ENCODE peak calls at places on chromosomes 2 and 18, in four cellular contexts. One of them, this sample, is unnamed.

GRCh38 chr2:224449212-224450147 is 47.6 kb upstream of the FAM124B start:
- DNase-seq in HepG2: peak; percentile 44
- DNase-seq in H1: no peak
- DNase-seq in A549: peak; percentile 41
- DNase-seq in this sample: peak; percentile 14

GRCh38 chr2:150586858-150587257 is 99.4 kb upstream of the RND3 start:
- DNase-seq in HepG2: peak; percentile 15
- DNase-seq in A549: peak; percentile 83
- DNase-seq in H1: no peak
- DNase-seq in this sample: no peak

GRCh38 chr2:85786865-85787264 is 33.1 kb downstream of the ATOH8 start:
- DNase-seq in HepG2: no peak
- DNase-seq in H1: no peak
- DNase-seq in A549: no peak
- DNase-seq in this sample: no peak

GRCh38 chr2:71689393-71689792 is 236.0 kb downstream of the DYSF start:
- DNase-seq in A549: no peak
- DNase-seq in HepG2: no peak
- DNase-seq in H1: no peak
- DNase-seq in this sample: no peak

GRCh38 chr2:53188846-53189245 is 578.8 kb upstream of the CHAC2 start:
- DNase-seq in H1: no peak
- DNase-seq in HepG2: no peak
- DNase-seq in A549: no peak
- DNase-seq in this sample: no peak

GRCh38 chr2:237691908-237692600 is 64.7 kb downstream of the LRRFIP1 start:
- DNase-seq in HepG2: peak; percentile 69
- DNase-seq in H1: peak; percentile 65
- DNase-seq in A549: peak; percentile 93
- DNase-seq in this sample: peak; percentile 90

GRCh38 chr18:79732721-79733025 is 53.1 kb downstream of the CTDP1 start:
- DNase-seq in H1: no peak
- DNase-seq in HepG2: no peak
- DNase-seq in A549: peak; percentile 9
- DNase-seq in this sample: no peak

GRCh38 chr2:131413148-131413747 is 49.3 kb upstream of the RAB6D start:
- DNase-seq in A549: peak; percentile 53
- DNase-seq in HepG2: peak; percentile 61
- DNase-seq in H1: no peak
- DNase-seq in this sample: peak; percentile 71

GRCh38 chr2:156385242-156385641 is 50.9 kb upstream of the GPD2 start:
- DNase-seq in A549: no peak
- DNase-seq in HepG2: no peak
- DNase-seq in H1: no peak
- DNase-seq in this sample: peak; percentile 32

GRCh38 chr2:70712916-70713315 is 55.1 kb downstream of the ADD2 start:
- DNase-seq in HepG2: no peak
- DNase-seq in A549: no peak
- DNase-seq in H1: no peak
- DNase-seq in this sample: no peak

GRCh38 chr2:162092656-162093556 is 18.9 kb upstream of the DPP4 start:
- DNase-seq in HepG2: no peak
- DNase-seq in H1: no peak
- DNase-seq in A549: peak; percentile 20
- DNase-seq in this sample: no peak

GRCh38 chr2:118667964-118668363 is 179.5 kb downstream of the EN1 start:
- DNase-seq in HepG2: no peak
- DNase-seq in H1: no peak
- DNase-seq in A549: peak; percentile 8
- DNase-seq in this sample: no peak

GRCh38 chr2:100936070-100936741 is 65.9 kb upstream of the RPL31 start:
- DNase-seq in HepG2: no peak
- DNase-seq in A549: no peak
- DNase-seq in H1: no peak
- DNase-seq in this sample: no peak

GRCh38 chr2:128750328-128751165 is 431.9 kb upstream of the HS6ST1 start:
- DNase-seq in HepG2: no peak
- DNase-seq in A549: no peak
- DNase-seq in H1: no peak
- DNase-seq in this sample: no peak

GRCh38 chr2:239344857-239345216 is 56.0 kb downstream of the HDAC4 start:
- DNase-seq in HepG2: no peak
- DNase-seq in H1: no peak
- DNase-seq in A549: no peak
- DNase-seq in this sample: no peak

GRCh38 chr2:120740765-120741513 is 5.3 kb downstream of the GLI2 start:
- DNase-seq in H1: no peak
- DNase-seq in A549: peak; percentile 60
- DNase-seq in HepG2: no peak
- DNase-seq in this sample: no peak

GRCh38 chr18:79199691-79200374 is 130.6 kb downstream of the ATP9B start:
- DNase-seq in A549: no peak
- DNase-seq in H1: no peak
- DNase-seq in HepG2: no peak
- DNase-seq in this sample: no peak

GRCh38 chr2:120283649-120284048 is 31.0 kb downstream of the RALB start:
- DNase-seq in A549: peak; percentile 18
- DNase-seq in H1: no peak
- DNase-seq in HepG2: peak; percentile 65
- DNase-seq in this sample: no peak

GRCh38 chr18:48441405-48441881 is 32.3 kb upstream of the ZBTB7C start:
- DNase-seq in HepG2: no peak
- DNase-seq in H1: no peak
- DNase-seq in A549: no peak
- DNase-seq in this sample: no peak

GRCh38 chr2:128237081-128237534 is 81.6 kb downstream of the HS6ST1 start:
- DNase-seq in H1: no peak
- DNase-seq in A549: no peak
- DNase-seq in HepG2: no peak
- DNase-seq in this sample: peak; percentile 62

GRCh38 chr2:109558076-109558882 is 55.5 kb downstream of the SEPTIN10 start:
- DNase-seq in HepG2: peak; percentile 96
- DNase-seq in A549: peak; percentile 87
- DNase-seq in H1: no peak
- DNase-seq in this sample: no peak

GRCh38 chr2:226310081-226310625 is 489.5 kb downstream of the IRS1 start:
- DNase-seq in HepG2: no peak
- DNase-seq in A549: no peak
- DNase-seq in H1: no peak
- DNase-seq in this sample: no peak

GRCh38 chr18:61581578-61582204 is 248.5 kb downstream of the CDH20 start:
- DNase-seq in HepG2: peak; percentile 14
- DNase-seq in A549: peak; percentile 35
- DNase-seq in H1: peak; percentile 71
- DNase-seq in this sample: peak; percentile 76

GRCh38 chr2:195498839-195499490 is 158.1 kb upstream of the SLC39A10 start:
- DNase-seq in H1: no peak
- DNase-seq in A549: no peak
- DNase-seq in HepG2: no peak
- DNase-seq in this sample: no peak

GRCh38 chr2:64987001-64987962 is 1.9 kb upstream of the SLC1A4 start:
- DNase-seq in HepG2: peak; percentile 75
- DNase-seq in H1: no peak
- DNase-seq in A549: no peak
- DNase-seq in this sample: peak; percentile 48

GRCh38 chr2:176729706-176730569 is 460.7 kb downstream of the MTX2 start:
- DNase-seq in A549: no peak
- DNase-seq in H1: no peak
- DNase-seq in HepG2: no peak
- DNase-seq in this sample: no peak

GRCh38 chr2:230155359-230155758 is 64.4 kb downstream of the SP110 start:
- DNase-seq in H1: no peak
- DNase-seq in HepG2: no peak
- DNase-seq in A549: no peak
- DNase-seq in this sample: no peak

GRCh38 chr2:216071452-216071851 is 10.2 kb downstream of the PECR start:
- DNase-seq in HepG2: peak; percentile 67
- DNase-seq in A549: no peak
- DNase-seq in H1: no peak
- DNase-seq in this sample: no peak

GRCh38 chr2:218820746-218821369 is 10.7 kb downstream of the PRKAG3 start:
- DNase-seq in H1: no peak
- DNase-seq in HepG2: no peak
- DNase-seq in A549: no peak
- DNase-seq in this sample: no peak

GRCh38 chr2:28224648-28225471 is 167.8 kb upstream of the FOSL2 start:
- DNase-seq in H1: no peak
- DNase-seq in HepG2: no peak
- DNase-seq in A549: no peak
- DNase-seq in this sample: no peak

GRCh38 chr2:182866461-182867369 is at the start of gene FRZB:
- DNase-seq in HepG2: peak; percentile 28
- DNase-seq in H1: peak; percentile 17
- DNase-seq in A549: no peak
- DNase-seq in this sample: no peak

GRCh38 chr2:180706694-180707093 is 273.7 kb upstream of the UBE2E3 start:
- DNase-seq in HepG2: no peak
- DNase-seq in H1: no peak
- DNase-seq in A549: no peak
- DNase-seq in this sample: no peak
- TF ChIP-seq RNF2 in HepG2: no peak
- TF ChIP-seq RNF2 in H1: no peak
- TF ChIP-seq RNF2 in A549: no peak
- TF ChIP-seq RNF2 in this sample: no peak

DNA sequence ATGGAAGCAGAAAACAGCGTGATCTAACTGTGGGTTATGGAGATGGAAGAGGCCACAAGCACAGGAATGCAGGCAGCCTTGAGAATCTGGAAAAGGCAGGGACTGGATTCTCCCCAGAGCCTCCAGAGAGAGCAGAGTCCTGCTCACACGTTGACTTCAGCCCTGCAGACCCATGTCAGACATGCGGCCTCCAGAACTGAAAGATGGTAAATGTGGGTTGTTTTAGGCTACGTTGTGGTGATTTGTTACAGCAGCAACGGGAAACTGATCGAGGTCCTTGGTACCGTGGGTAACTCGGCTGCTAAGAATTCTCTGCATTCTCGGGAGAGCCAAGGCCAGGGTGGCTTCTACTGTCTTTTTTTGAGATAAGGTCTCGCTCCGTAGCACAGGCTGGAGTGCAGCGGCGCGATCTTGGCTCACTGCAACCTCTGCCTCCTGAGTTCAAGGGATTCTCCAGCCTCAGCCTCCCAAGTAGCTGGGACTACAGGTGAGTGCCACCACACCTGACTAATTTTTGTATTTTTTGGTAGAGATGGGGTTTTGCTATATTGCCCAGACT is 97.1 kb downstream of the ACKR3 start:
- DNase-seq in HepG2: no peak
- DNase-seq in A549: no peak
- DNase-seq in H1: no peak
- DNase-seq in this sample: no peak
- TF ChIP-seq RNF2 in HepG2: no peak
- TF ChIP-seq RNF2 in A549: no peak
- TF ChIP-seq RNF2 in H1: no peak
- TF ChIP-seq RNF2 in this sample: no peak

DNA sequence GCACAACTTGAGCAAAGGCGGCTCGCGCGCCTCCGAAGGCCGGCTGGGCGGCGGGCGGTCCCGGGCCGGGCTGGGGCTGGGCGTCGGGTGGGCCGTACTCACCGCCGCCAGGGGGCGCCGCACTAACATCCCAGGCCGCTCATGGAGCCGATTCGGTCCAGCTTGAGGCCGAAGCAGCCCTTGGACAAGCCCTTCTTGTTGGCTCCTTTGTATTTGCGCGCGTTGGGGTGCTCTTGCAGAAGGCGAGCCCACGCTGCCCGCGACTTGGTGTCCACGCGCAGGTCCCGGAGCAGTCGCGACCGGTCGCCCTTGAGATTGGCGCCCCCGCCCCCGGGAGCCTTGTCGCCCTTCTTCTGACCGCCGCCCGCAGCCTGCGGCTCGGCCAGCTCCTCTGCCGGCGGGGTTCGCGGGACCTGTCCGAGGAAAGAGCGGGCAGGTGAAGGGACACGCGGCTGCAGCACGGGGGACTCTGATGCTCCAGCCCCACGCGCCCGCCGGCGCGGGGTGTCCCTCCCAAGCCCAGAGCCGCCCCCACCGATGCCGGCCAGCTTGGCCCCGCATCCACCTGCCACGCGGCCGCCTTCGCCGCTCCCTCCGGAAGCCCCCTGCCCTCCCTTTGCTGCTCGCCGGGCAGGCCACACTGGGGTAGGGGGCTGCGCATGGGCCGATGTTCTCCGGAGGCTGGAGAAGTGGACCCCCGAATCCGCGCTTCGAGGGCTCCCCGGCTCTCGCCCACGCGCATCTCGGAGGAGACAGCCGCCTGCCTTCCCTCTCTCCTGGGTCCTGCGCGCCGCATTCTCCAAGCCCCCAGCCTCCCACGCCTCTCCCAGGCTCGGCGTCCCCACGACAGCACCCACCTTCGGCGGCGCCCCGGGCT is 655 bp downstream of the NPPC start:
- DNase-seq in A549: peak; percentile 88
- DNase-seq in H1: peak; percentile 59
- DNase-seq in HepG2: peak; percentile 73
- DNase-seq in this sample: peak; percentile 84
- TF ChIP-seq RNF2 in A549: no peak
- TF ChIP-seq RNF2 in H1: peak; percentile 17
- TF ChIP-seq RNF2 in HepG2: peak; percentile 66
- TF ChIP-seq RNF2 in this sample: no peak

GRCh38 chr18:9475643-9476580 is 599 bp downstream of the RALBP1 start:
- DNase-seq in A549: no peak
- DNase-seq in H1: no peak
- DNase-seq in HepG2: no peak
- DNase-seq in this sample: peak; percentile 85
- TF ChIP-seq RNF2 in A549: no peak
- TF ChIP-seq RNF2 in H1: no peak
- TF ChIP-seq RNF2 in HepG2: no peak
- TF ChIP-seq RNF2 in this sample: no peak